ENCODE peak calls at places on chromosomes 3 and 15, in nine cellular contexts. U is RWPE1; Q is stimulated activated CD8-positive, alpha-beta memory T cell treated with anti-CD3 and anti-CD28 coated beads, Interleukin-12 subunit alpha, Interleukin-12 subunit beta, amount 100 ng/mL, for 1 hour; H is stimulated activated naive CD8-positive, alpha-beta T cell treated with anti-CD3 and anti-CD28 coated beads, Interleukin-15, Interleukin-2, amounts not matched to agents 100 U/mL and 50 U/mL, for 24 hours; K is astrocyte of the spinal cord; A is NCI-H1105; D is omental fat pad; B is HCEC 1CT; F is AG08396. M is an unnamed sample.

GRCh38 chr3:52372822-52373504 is 56.8 kb downstream of the DNAH1 start:
- DNase-seq in H (peak), Q (no peak), F (no peak), A (no peak), D (no peak), K (no peak), U (no peak), B (no peak), M (no peak)

GRCh38 chr3:51961607-51962569 is 5.4 kb downstream of the PCBP4 start:
- DNase-seq in D (no peak), B (no peak), K (no peak), H (no peak), U (no peak), Q (no peak), F (no peak), A (no peak), M (no peak)

GRCh38 chr3:113514265-113514769 is 639 bp downstream of the SPICE1 start:
- DNase-seq in F (no peak), K (peak), B (no peak), D (no peak), A (no peak), U (no peak), Q (no peak), H (no peak), M (peak)

GRCh38 chr15:57685719-57686118 is 20.8 kb upstream of the POLR2M start:
- DNase-seq in Q (no peak), F (no peak), A (no peak), B (no peak), K (no peak), D (no peak), H (no peak), U (no peak), M (no peak)

GRCh38 chr3:10189557-10190374 is 25.0 kb downstream of the IRAK2 start:
- DNase-seq in Q (no peak), B (peak), A (no peak), H (peak), K (peak), F (peak), D (peak), U (peak), M (peak)

GRCh38 chr3:111904376-111905241 is 45.5 kb downstream of the PHLDB2 start:
- DNase-seq in A (no peak), Q (no peak), F (peak), U (peak), D (no peak), H (no peak), B (peak), K (peak), M (no peak)

GRCh38 chr3:77411990-77412389 is 372.1 kb downstream of the ROBO2 start:
- DNase-seq in D (no peak), U (peak), Q (no peak), A (no peak), F (no peak), B (no peak), K (no peak), H (no peak), M (no peak)

GRCh38 chr3:196274585-196274984 is 12.9 kb downstream of the PCYT1A start:
- DNase-seq in A (no peak), D (no peak), H (peak), B (no peak), F (no peak), Q (peak), K (peak), U (no peak), M (no peak)

GRCh38 chr3:98058244-98058960 is 23.3 kb upstream of the GABRR3 start:
- DNase-seq in A (no peak), H (no peak), B (no peak), F (no peak), Q (no peak), D (no peak), U (no peak), K (no peak), M (no peak)

GRCh38 chr3:46934508-46935167 is 41.9 kb downstream of the CCDC12 start:
- DNase-seq in D (no peak), H (no peak), B (no peak), Q (no peak), K (peak), U (peak), F (no peak), A (no peak), M (no peak)

GRCh38 chr3:45252833-45253232 is 26.7 kb upstream of the TMEM158 start:
- DNase-seq in H (no peak), D (no peak), U (no peak), F (no peak), K (no peak), Q (no peak), B (no peak), A (no peak), M (no peak)

GRCh38 chr3:24846286-24846860 is 351.7 kb upstream of the THRB start:
- DNase-seq in F (no peak), D (no peak), B (no peak), A (no peak), H (no peak), Q (no peak), U (no peak), K (no peak), M (no peak)

GRCh38 chr3:115836944-115837343 is 213.6 kb downstream of the GAP43 start:
- DNase-seq in K (peak), H (no peak), D (no peak), Q (no peak), U (peak), B (peak), F (peak), A (no peak), M (no peak)

GRCh38 chr3:172330413-172330812 is 117.8 kb downstream of the GHSR start:
- DNase-seq in A (no peak), F (no peak), D (no peak), H (no peak), B (no peak), Q (no peak), K (no peak), U (no peak), M (no peak)

GRCh38 chr3:50658416-50658815 is 16.3 kb upstream of the DOCK3 start:
- DNase-seq in A (no peak), H (no peak), D (no peak), Q (no peak), B (no peak), K (no peak), U (no peak), F (no peak), M (no peak)

GRCh38 chr15:43775411-43775965 is 1.3 kb downstream of the ELL3 start:
- DNase-seq in A (peak), K (peak), D (no peak), B (peak), F (no peak), H (no peak), Q (no peak), U (peak), M (no peak)

GRCh38 chr3:60304103-60304502 is 947.1 kb downstream of the FHIT start:
- DNase-seq in F (no peak), A (no peak), U (no peak), Q (no peak), B (peak), K (peak), H (no peak), D (no peak), M (no peak)

GRCh38 chr15:38714309-38715072 is 149.9 kb upstream of the RASGRP1 start:
- DNase-seq in Q (no peak), D (no peak), F (peak), U (peak), B (peak), K (peak), H (no peak), A (no peak), M (peak)

M was measured in dermis microvascular lymphatic vessel endothelial cell.